ENCODE peak calls at places on chromosomes 13 and 19, in nine cellular contexts. S, P, M, R, T, X, U, D and A are unnamed samples. For H3K4me1, the result is how much of the 10 kb centered on the place peaks cover.

GRCh38 chr19:16252459-16253205 is 54.9 kb downstream of the AP1M1 start:
- DNase-seq in S (no peak), P (no peak), M (no peak), R (no peak), T (peak), X (peak), U (no peak), D (no peak), A (no peak)

GRCh38 chr13:105312906-105313305 is 1222.6 kb downstream of the EFNB2 start:
- DNase-seq in S (no peak), P (no peak), M (no peak), R (no peak), T (no peak), X (no peak), U (no peak), D (no peak), A (no peak)

GRCh38 chr13:24693862-24694471 is 13.8 kb downstream of the ATP12A start:
- DNase-seq in S (peak), P (peak), M (peak), R (no peak), T (no peak), X (no peak), U (peak), D (peak), A (no peak)

GRCh38 chr13:96903085-96903484 is 91.2 kb downstream of the OXGR1 start:
- DNase-seq in S (no peak), P (no peak), M (no peak), R (no peak), T (no peak), X (no peak), U (no peak), D (no peak), A (no peak)

GRCh38 chr19:35943542-35944301 is 7.5 kb downstream of the LRFN3 start:
- DNase-seq in S (no peak), P (no peak), M (no peak), R (no peak), T (no peak), X (peak), U (no peak), D (no peak), A (no peak)

GRCh38 chr13:84912720-84913119 is 886.5 kb downstream of the SLITRK6 start:
- DNase-seq in S (no peak), P (no peak), M (no peak), R (no peak), T (no peak), X (no peak), U (no peak), D (no peak), A (no peak)

GRCh38 chr13:19159761-19160420 is 21.7 kb downstream of the TUBA3C start:
- DNase-seq in S (no peak), P (no peak), M (no peak), R (no peak), T (no peak), X (no peak), U (no peak), D (no peak), A (no peak)

GRCh38 chr13:111270765-111271164 is 49.7 kb upstream of the TEX29 start:
- DNase-seq in S (no peak), P (no peak), M (no peak), R (no peak), T (no peak), X (no peak), U (no peak), D (no peak), A (no peak)

GRCh38 chr19:8607386-8607785 is 3.1 kb downstream of the ADAMTS10 start:
- DNase-seq in S (no peak), P (no peak), M (no peak), R (no peak), T (peak), X (no peak), U (no peak), D (no peak), A (no peak)

DNA sequence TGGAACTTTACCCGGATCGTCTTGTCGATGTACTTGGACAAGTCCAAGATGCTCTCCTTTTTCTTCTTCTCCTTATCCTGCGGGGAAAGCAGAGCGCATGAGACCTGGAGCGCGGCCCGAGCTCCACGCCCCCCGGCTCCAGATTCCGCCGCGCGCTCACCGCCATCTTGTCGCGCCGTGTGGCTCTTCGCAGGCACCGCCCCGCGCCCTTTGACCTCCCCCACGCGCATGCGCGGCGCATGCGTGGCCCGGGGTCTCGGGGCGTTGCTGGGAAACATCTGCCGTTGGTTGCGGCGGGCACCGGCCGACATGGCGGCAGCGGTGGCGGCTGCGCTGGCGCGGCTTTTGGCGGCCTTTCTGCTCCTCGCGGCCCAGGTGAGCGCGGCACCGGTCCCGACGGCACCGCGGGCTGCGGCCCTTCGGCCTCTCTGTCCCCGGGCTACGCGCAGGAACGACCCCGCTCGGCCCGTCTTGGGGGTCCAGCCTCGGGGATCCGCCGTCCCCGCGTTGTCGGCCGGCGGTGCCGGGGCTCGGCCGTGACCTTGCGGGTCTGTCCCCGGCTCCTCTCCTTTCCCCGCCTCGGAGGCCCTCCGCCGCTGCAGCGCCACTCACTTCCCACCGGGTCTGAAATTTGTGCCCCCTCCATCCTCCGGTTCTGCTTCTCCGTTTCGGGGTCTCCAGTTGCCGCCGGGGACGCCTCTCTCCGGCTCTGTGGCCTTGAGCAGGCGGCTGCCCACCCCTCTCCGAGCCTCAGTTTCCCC is at the start of the genes LSM7 and SPPL2B:
- DNase-seq in S (peak), P (peak), M (peak), R (peak), T (peak), X (peak), U (peak), D (peak), A (peak)
- H3K4me1 ChIP-seq in S (half or more), P (under half), M (under half), R (under half), T (half or more), X (under half), U (under half), D (under half), A (under half)

DNA sequence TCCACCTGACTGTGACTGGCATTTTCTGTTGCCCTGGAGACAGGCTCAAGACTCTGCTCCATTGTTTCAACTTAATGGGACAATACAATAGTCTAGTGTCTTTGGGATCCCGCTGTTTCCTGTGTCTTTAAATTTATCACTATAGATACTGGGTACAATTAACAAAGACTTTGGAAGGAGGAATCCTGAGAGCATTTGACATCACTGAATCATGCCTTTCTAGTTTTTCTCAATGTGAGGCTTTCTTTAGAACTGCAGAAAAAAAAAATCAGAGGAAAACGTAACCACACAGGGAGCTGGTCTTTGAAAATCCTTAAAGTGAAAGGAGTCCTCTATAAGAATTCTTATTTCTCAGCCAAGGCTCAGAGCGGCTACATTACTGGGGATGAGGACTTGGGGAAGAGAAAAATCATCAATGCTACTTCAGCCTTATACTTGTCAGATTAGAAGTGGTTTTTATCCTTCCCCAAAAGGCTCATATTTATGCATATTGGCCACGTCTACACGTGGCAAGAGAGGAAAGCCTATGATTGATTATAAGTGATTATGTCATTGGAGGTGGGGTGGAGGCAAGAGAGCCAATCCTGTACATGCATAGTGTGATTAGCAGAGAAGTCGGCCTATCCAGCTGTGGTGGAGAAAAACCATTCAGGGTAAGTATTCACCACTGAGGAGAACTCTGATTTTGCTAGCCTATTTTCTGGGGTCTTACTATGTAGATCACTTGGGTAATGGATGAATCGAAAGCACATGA is 34.4 kb upstream of the UBL3 start:
- DNase-seq in S (no peak), P (no peak), M (no peak), R (no peak), T (no peak), X (no peak), U (no peak), D (peak), A (peak)
- H3K4me3 ChIP-seq in S (no peak), P (no peak), M (no peak), R (no peak), T (no peak), X (no peak), U (no peak), D (peak), A (no peak)

DNA sequence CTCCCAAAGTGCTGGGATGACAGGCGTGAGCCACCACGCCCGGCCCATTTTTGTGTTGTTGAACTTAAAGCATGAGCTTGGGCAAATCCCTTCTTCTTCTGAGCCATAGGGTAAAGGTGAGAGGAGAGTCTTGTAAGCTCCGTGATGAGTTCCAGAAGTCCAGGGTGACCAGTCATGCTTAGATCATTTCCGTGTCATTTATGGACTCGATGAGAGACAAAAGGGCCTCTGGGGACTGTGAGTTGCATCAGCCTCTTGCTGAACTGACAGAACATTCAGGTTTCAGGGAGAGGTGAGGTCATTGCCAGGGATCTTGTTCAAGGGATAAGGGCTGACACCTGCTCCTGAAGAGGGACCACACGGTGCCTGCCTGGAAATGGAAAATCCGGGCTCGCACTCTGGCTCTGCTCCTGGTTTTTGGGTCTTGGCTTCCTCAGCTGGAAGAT is 53.6 kb downstream of the GADD45B start:
- DNase-seq in S (no peak), P (peak), M (no peak), R (no peak), T (no peak), X (peak), U (peak), D (no peak), A (peak)
- H3K4me1 ChIP-seq in S (under half), P (under half), M (under half), R (under half), T (under half), X (under half), U (half or more), D (under half), A (half or more)

DNA sequence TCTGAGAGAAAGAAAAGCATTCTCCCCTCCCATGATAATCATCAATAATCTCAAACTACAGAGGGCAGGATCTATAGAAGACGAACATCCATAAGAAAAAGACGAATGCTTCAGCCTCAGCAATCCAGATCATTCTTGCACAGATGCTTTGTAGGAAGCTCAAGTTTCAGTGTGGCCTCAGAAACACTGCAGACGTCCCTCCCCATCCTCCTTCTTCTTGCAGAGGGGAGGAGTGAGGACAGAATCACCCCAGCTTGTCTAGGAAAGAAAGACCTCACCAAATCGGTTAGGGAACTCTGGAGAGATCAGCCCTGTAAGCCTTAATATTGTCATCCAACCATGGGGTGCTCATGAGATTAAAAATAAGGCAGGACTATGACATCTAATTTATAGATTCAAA is 62.9 kb downstream of the POU4F1 start:
- DNase-seq in S (no peak), P (no peak), M (no peak), R (no peak), T (no peak), X (no peak), U (no peak), D (no peak), A (no peak)
- H3K4me3 ChIP-seq in S (no peak), P (no peak), M (no peak), R (no peak), T (no peak), X (no peak), U (no peak), D (no peak), A (no peak)